ENCODE peak calls at places on chromosomes 16 and 17, in seven cellular contexts. B is stimulated activated CD4-positive, alpha-beta T cell treated with anti-CD3 and anti-CD28 coated beads, Interleukin-1b, Interleukin-23, amount 100 ng/mL, for 4 hours; M is activated CD8-positive, alpha-beta T cell treated with anti-CD3 and anti-CD28 coated beads, Interleukin-2, amount 10 ng/mL, durations not matched to agents 7 days and 5 days; P is body of pancreas; N is activated T-helper 1 cell treated with anti-CD3 and anti-CD28 coated beads, Interleukin-2, amount 50 U/mL, for 16 hours; G is H9; Q is heart left ventricle. J is an unnamed sample.

GRCh38 chr16:60203525-60204124 is 1469.5 kb upstream of the GOT2 start:
- DNase-seq in B (no peak), M (no peak), P (no peak), N (no peak), G (no peak), Q (no peak), J (no peak)

GRCh38 chr16:9286930-9287329 is 195.5 kb downstream of the HAPSTR1 start:
- DNase-seq in B (no peak), M (no peak), P (no peak), N (no peak), G (no peak), Q (no peak), J (no peak)

GRCh38 chr16:66211651-66212050 is 154.8 kb upstream of the CDH5 start:
- DNase-seq in B (no peak), M (no peak), P (no peak), N (no peak), G (no peak), Q (no peak), J (no peak)

GRCh38 chr16:59849716-59850115 is 1115.6 kb upstream of the GOT2 start:
- DNase-seq in B (no peak), M (no peak), P (no peak), N (no peak), G (peak), Q (no peak), J (no peak)

GRCh38 chr16:19223235-19223847 is 55.3 kb downstream of the SYT17 start:
- DNase-seq in B (no peak), M (peak), P (peak), N (no peak), G (peak), Q (no peak), J (no peak)

GRCh38 chr17:56902350-56902749 is 11.5 kb downstream of the TRIM25 start:
- DNase-seq in B (no peak), M (no peak), P (no peak), N (no peak), G (no peak), Q (no peak), J (peak)

GRCh38 chr16:9094008-9094846 is 2.8 kb downstream of the HAPSTR1 start:
- DNase-seq in B (no peak), M (no peak), P (no peak), N (no peak), G (no peak), Q (no peak), J (no peak)

GRCh38 chr16:50671644-50672260 is 9.4 kb downstream of the SNX20 start:
- DNase-seq in B (peak), M (peak), P (no peak), N (no peak), G (no peak), Q (no peak), J (no peak)

GRCh38 chr17:8013731-8014557 is 11.5 kb downstream of the GUCY2D start:
- DNase-seq in B (no peak), M (no peak), P (no peak), N (no peak), G (no peak), Q (no peak), J (no peak)

GRCh38 chr17:66302761-66303626 is 581 bp downstream of the PRKCA start:
- DNase-seq in B (peak), M (peak), P (peak), N (peak), G (peak), Q (peak), J (no peak)

GRCh38 chr17:82342361-82343079 is 9.0 kb upstream of the SECTM1 start:
- DNase-seq in B (no peak), M (no peak), P (no peak), N (no peak), G (no peak), Q (no peak), J (no peak)

GRCh38 chr16:79369796-79370195 is 230.7 kb downstream of the MAF start:
- DNase-seq in B (no peak), M (no peak), P (no peak), N (no peak), G (no peak), Q (no peak), J (no peak)

GRCh38 chr17:65183736-65184135 is 46.6 kb downstream of the RGS9 start:
- DNase-seq in B (no peak), M (no peak), P (no peak), N (no peak), G (peak), Q (no peak), J (no peak)

GRCh38 chr17:81518785-81519283 is 6.2 kb upstream of the ACTG1 start:
- DNase-seq in B (no peak), M (no peak), P (peak), N (no peak), G (no peak), Q (peak), J (no peak)

GRCh38 chr16:79618041-79618711 is 17.6 kb upstream of the MAF start:
- DNase-seq in B (no peak), M (peak), P (peak), N (no peak), G (no peak), Q (no peak), J (no peak)

GRCh38 chr17:29155235-29155965 is 24.8 kb downstream of the MYO18A start:
- DNase-seq in B (peak), M (peak), P (peak), N (no peak), G (peak), Q (no peak), J (no peak)

GRCh38 chr17:21194688-21195087 is 19.3 kb downstream of the TMEM11 start:
- DNase-seq in B (no peak), M (no peak), P (no peak), N (no peak), G (no peak), Q (peak), J (no peak)

GRCh38 chr16:89448656-89449055 is 41.7 kb downstream of the ANKRD11 start:
- DNase-seq in B (no peak), M (no peak), P (peak), N (no peak), G (no peak), Q (peak), J (no peak)